ENCODE peak calls at places on chromosomes 1 and 21, in six cellular contexts. V is tibial artery, B is HFFc6, D is cardiac muscle cell, T is progenitor cell of endocrine pancreas, H is fibroblast of pulmonary artery. E is an unnamed sample.
A peak's percentile ranks its signal among the peaks of the same experiment; 100 is the strongest.

GRCh38 chr1:218344814-218345672 is at the start of gene TGFB2:
- DNase-seq in V (peak; percentile 64), D (peak; percentile 87), T (no peak), H (peak; percentile 92), B (peak; percentile 53), E (no peak)

GRCh38 chr1:89310505-89310904 is 37.8 kb upstream of the GBP5 start:
- DNase-seq in D (peak; percentile 45), V (no peak), T (no peak), B (no peak), H (peak; percentile 49), E (no peak)

GRCh38 chr1:180213401-180214177 is 16.5 kb upstream of the LHX4 start:
- DNase-seq in V (no peak), B (no peak), H (no peak), D (peak; percentile 14), T (no peak), E (no peak)

GRCh38 chr1:173330149-173330951 is 123.2 kb upstream of the TNFSF4 start:
- DNase-seq in V (no peak), H (peak; percentile 82), B (peak; percentile 55), D (peak; percentile 80), T (no peak), E (no peak)

GRCh38 chr1:47656719-47657685 is 219.2 kb downstream of the FOXD2 start:
- DNase-seq in D (peak; percentile 75), V (peak; percentile 89), H (peak; percentile 46), T (no peak), B (no peak), E (no peak)

GRCh38 chr1:158283965-158284364 is 5.8 kb upstream of the CD1C start:
- DNase-seq in T (no peak), B (no peak), H (peak; percentile 7), D (no peak), V (no peak), E (no peak)

GRCh38 chr1:36947384-36947783 is 86.9 kb downstream of the GRIK3 start:
- DNase-seq in V (no peak), B (no peak), H (no peak), T (no peak), D (no peak), E (no peak)

GRCh38 chr1:238592586-238592985 is 701.9 kb upstream of the ZP4 start:
- DNase-seq in H (no peak), T (no peak), V (no peak), B (peak; percentile 8), D (no peak), E (no peak)

GRCh38 chr1:12775443-12775842 is 1.9 kb downstream of the PRAMEF12 start:
- DNase-seq in T (no peak), V (no peak), H (no peak), B (no peak), D (no peak), E (no peak)

GRCh38 chr21:15057290-15057689 is 7.5 kb downstream of the NRIP1 start:
- DNase-seq in B (no peak), T (no peak), V (no peak), D (no peak), H (no peak), E (no peak)

GRCh38 chr1:190377294-190377693 is 100.4 kb downstream of the BRINP3 start:
- DNase-seq in B (no peak), D (no peak), T (no peak), H (no peak), V (no peak), E (no peak)

GRCh38 chr1:28313710-28314510 is 14.9 kb upstream of the MED18 start:
- DNase-seq in H (peak; percentile 63), B (peak; percentile 71), V (peak; percentile 23), T (no peak), D (peak; percentile 80), E (no peak)

GRCh38 chr1:209839875-209840491 is 12.2 kb downstream of the UTP25 start:
- DNase-seq in T (no peak), B (peak; percentile 93), H (peak; percentile 96), V (no peak), D (peak; percentile 94), E (no peak)

GRCh38 chr1:95309031-95309459 is 75.0 kb downstream of the RWDD3 start:
- DNase-seq in V (no peak), D (peak; percentile 55), H (peak; percentile 54), T (peak; percentile 24), B (peak; percentile 18), E (no peak)

GRCh38 chr1:184296466-184297243 is 90.2 kb upstream of the C1orf21 start:
- DNase-seq in V (peak; percentile 92), B (peak; percentile 55), T (no peak), H (peak; percentile 97), D (peak; percentile 99), E (no peak)

GRCh38 chr21:17527240-17527639 is 14.4 kb downstream of the CXADR start:
- DNase-seq in B (peak; percentile 25), T (no peak), D (peak; percentile 65), H (peak; percentile 81), V (no peak), E (no peak)

GRCh38 chr1:156513189-156513588 is 12.6 kb upstream of the MEF2D start:
- DNase-seq in H (no peak), D (peak; percentile 41), V (no peak), T (no peak), B (no peak), E (no peak)

GRCh38 chr1:200438911-200439310 is 29.1 kb upstream of the ZNF281 start:
- DNase-seq in V (no peak), H (peak; percentile 23), D (no peak), B (peak; percentile 46), T (no peak), E (no peak)

GRCh38 chr1:93811646-93812045 is 67.4 kb downstream of the DNTTIP2 start:
- DNase-seq in H (no peak), T (no peak), V (no peak), B (peak; percentile 55), D (no peak), E (no peak)

GRCh38 chr1:65065535-65066378 is 82.2 kb upstream of the AK4 start:
- DNase-seq in D (peak; percentile 22), V (peak; percentile 46), B (no peak), T (peak; percentile 19), H (no peak), E (no peak)

GRCh38 chr1:167899253-167899681 is 14.7 kb downstream of the ADCY10 start:
- DNase-seq in D (peak; percentile 61), H (peak; percentile 54), V (peak; percentile 72), B (no peak), T (no peak), E (no peak)

GRCh38 chr1:66251521-66251920 is 282.4 kb upstream of the SGIP1 start:
- DNase-seq in V (no peak), D (no peak), B (no peak), T (no peak), H (no peak), E (no peak)

GRCh38 chr1:211697356-211697755 is 21.9 kb upstream of the NEK2 start:
- DNase-seq in T (no peak), B (no peak), V (no peak), H (no peak), D (no peak), E (peak; percentile 6)

GRCh38 chr1:114336360-114336759 is 174.6 kb downstream of the TRIM33 start:
- DNase-seq in H (no peak), T (no peak), V (no peak), B (no peak), D (no peak), E (no peak)

GRCh38 chr1:39490596-39491145 is 765 bp upstream of the BMP8A start:
- DNase-seq in B (no peak), H (no peak), T (no peak), D (no peak), V (no peak), E (no peak)

GRCh38 chr1:150486966-150487762 is at the start of gene TARS2:
- DNase-seq in D (peak; percentile 99), T (peak; percentile 92), H (peak; percentile 99), V (peak; percentile 98), B (peak; percentile 100), E (peak; percentile 94)
- TF ChIP-seq CTCF in D (no peak), T (peak; percentile 18), H (peak; percentile 9), V (peak; percentile 43), B (peak; percentile 70), E (no peak)

DNA sequence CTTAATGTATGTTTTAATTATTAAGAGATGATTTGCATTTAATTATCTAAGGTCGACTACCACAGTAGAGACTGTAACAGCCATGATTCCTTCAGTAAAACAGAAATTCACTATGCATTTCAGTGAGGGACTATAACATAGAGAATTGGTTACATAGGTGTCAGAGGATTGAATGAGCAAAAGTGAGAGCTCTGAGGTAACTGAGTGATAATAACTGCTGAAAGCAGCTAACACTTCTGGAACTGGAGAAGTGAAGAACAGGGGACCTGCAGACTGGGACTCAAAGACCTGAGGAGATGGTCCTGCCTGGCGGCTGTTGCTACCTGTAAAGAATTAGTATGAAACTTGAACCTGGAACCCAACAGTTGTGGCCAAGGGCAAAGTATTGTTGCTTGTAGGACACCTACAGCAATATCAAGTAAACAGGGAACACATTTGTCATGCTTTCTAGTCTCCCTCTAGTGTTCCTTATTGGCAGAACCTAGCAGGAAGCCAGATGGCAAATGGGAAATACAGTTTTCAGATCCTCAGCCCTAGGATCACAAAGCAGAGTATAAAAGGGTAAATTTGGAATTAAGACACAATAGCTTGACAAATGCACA is 110.6 kb downstream of the HS2ST1 start:
- DNase-seq in V (no peak), B (peak; percentile 52), D (peak; percentile 54), H (peak; percentile 60), T (no peak), E (no peak)
- TF ChIP-seq CTCF in V (peak; percentile 29), B (peak; percentile 71), D (peak; percentile 62), H (peak; percentile 70), T (peak; percentile 51), E (peak; percentile 70)

GRCh38 chr1:205648212-205648910 is 16.6 kb upstream of the ELK4 start:
- DNase-seq in H (no peak), V (no peak), T (no peak), D (no peak), B (no peak), E (no peak)

GRCh38 chr1:205642679-205643307 is 11.0 kb upstream of the ELK4 start:
- DNase-seq in V (no peak), T (no peak), H (no peak), D (no peak), B (no peak), E (no peak)

GRCh38 chr1:205639567-205639966 is 7.8 kb upstream of the ELK4 start:
- DNase-seq in B (no peak), D (no peak), V (no peak), T (no peak), H (no peak), E (no peak)

DNA sequence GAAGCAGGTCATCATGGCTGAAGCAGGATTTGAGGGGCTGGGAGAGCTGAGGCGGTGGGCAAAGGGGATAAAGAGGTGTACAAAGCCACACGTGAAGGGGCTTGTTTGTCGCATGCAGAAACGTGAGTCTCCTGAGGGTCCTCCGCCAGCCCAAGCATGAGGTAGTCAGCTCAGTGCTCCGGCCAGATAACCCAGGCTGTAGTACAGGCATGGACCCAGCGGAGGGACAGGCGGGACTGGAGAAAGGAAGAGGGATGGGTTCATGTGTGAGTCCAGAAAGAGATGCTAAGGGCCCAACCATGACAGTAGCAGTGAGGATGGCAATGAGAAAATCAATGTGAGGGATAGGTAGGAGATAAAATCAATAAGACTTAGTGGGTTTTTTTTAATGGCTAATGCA is 13.7 kb upstream of the ELK4 start:
- DNase-seq in B (no peak), H (no peak), T (no peak), V (no peak), D (no peak), E (no peak)
- TF ChIP-seq CTCF in B (no peak), H (no peak), T (no peak), V (no peak), D (no peak), E (no peak)

DNA sequence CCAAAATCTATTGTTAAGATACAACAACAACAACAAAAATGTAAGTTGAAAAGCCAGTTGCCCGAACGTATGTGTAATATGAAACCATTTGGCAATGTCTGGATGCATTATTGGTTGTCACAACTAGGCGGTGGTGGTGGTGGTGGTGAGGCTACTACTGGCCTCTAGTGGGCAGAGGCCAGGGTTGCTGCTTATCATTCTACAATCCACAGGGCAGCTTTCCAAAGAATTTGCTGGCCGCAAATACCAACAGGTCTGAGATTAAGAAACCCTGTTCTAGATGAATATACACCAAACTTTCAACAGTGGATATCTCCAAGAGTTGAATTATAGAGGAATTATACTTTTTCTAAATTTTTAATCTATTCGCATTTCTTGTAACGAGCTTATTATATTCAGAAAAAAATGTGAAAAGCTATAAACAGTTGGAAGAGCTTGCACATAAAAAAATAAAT is 26.8 kb upstream of the ZNF697 start:
- DNase-seq in H (peak; percentile 67), T (no peak), V (no peak), B (peak; percentile 86), D (peak; percentile 94), E (no peak)
- TF ChIP-seq CTCF in H (no peak), T (no peak), V (no peak), B (peak; percentile 71), D (peak; percentile 69), E (peak; percentile 34)